ENCODE peak calls at places on chromosomes 3 and 15, in four cellular contexts. One of them, this sample, is unnamed.

GRCh38 chr15:72338617-72339321 is 18.8 kb upstream of the CELF6 start:
- DNase-seq in GM12878: no peak
- DNase-seq in endothelial cell: no peak
- DNase-seq in activated B cell treated with CpG ODN at 0.5 μM for 24 hours: no peak
- DNase-seq in this sample: no peak

GRCh38 chr3:13574798-13575451 is 26.0 kb downstream of the FBLN2 start:
- DNase-seq in activated B cell treated with CpG ODN at 0.5 μM for 24 hours: no peak
- DNase-seq in GM12878: no peak
- DNase-seq in endothelial cell: no peak
- DNase-seq in this sample: no peak

GRCh38 chr3:14925729-14926591 is 21.4 kb upstream of the NR2C2 start:
- DNase-seq in endothelial cell: peak; percentile 26
- DNase-seq in GM12878: no peak
- DNase-seq in activated B cell treated with CpG ODN at 0.5 μM for 24 hours: no peak
- DNase-seq in this sample: no peak

GRCh38 chr3:181824961-181825360 is 113.2 kb downstream of the SOX2 start:
- DNase-seq in activated B cell treated with CpG ODN at 0.5 μM for 24 hours: no peak
- DNase-seq in GM12878: no peak
- DNase-seq in endothelial cell: no peak
- DNase-seq in this sample: no peak

GRCh38 chr3:94643400-94643799 is 580.5 kb downstream of the NSUN3 start:
- DNase-seq in endothelial cell: no peak
- DNase-seq in activated B cell treated with CpG ODN at 0.5 μM for 24 hours: no peak
- DNase-seq in GM12878: no peak
- DNase-seq in this sample: no peak

GRCh38 chr15:29889545-29890329 is 67.5 kb upstream of the TJP1 start:
- DNase-seq in GM12878: no peak
- DNase-seq in endothelial cell: no peak
- DNase-seq in activated B cell treated with CpG ODN at 0.5 μM for 24 hours: no peak
- DNase-seq in this sample: no peak

GRCh38 chr15:53847745-53848144 is 88.3 kb upstream of the WDR72 start:
- DNase-seq in GM12878: no peak
- DNase-seq in activated B cell treated with CpG ODN at 0.5 μM for 24 hours: no peak
- DNase-seq in endothelial cell: no peak
- DNase-seq in this sample: no peak

GRCh38 chr3:46484911-46485696 is 12.7 kb upstream of the RTP3 start:
- DNase-seq in endothelial cell: no peak
- DNase-seq in GM12878: no peak
- DNase-seq in activated B cell treated with CpG ODN at 0.5 μM for 24 hours: no peak
- DNase-seq in this sample: no peak

GRCh38 chr15:99426431-99427105 is 139.2 kb upstream of the MEF2A start:
- DNase-seq in endothelial cell: no peak
- DNase-seq in activated B cell treated with CpG ODN at 0.5 μM for 24 hours: no peak
- DNase-seq in GM12878: no peak
- DNase-seq in this sample: no peak

GRCh38 chr15:51931016-51931415 is 40.6 kb downstream of the LEO1 start:
- DNase-seq in GM12878: no peak
- DNase-seq in endothelial cell: no peak
- DNase-seq in activated B cell treated with CpG ODN at 0.5 μM for 24 hours: no peak
- DNase-seq in this sample: no peak
- TF ChIP-seq CTCF in GM12878: no peak
- TF ChIP-seq CTCF in endothelial cell: no peak
- TF ChIP-seq CTCF in activated B cell treated with CpG ODN at 0.5 μM for 24 hours: no peak
- TF ChIP-seq CTCF in this sample: no peak

DNA sequence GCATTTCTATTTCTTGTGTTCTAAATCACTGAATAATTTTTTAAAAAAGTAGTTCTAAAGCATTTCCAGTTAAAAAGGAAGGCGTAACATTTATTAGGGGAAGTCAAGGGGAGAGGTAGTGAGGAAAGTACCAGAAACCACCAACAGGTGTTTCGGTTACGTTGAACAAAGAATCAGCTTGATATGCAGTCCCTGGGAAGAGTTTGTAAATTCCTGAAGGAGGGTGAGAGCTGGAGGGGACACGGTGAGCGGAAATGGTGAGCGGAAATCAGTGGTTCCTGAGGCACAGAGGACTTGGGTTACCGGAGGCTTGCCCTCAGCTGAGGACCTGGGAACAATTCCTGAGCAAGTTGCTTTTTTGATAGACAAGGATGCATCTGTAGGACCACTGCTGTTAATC is 17.8 kb downstream of the MAP2K1 start:
- DNase-seq in endothelial cell: peak; percentile 68
- DNase-seq in GM12878: no peak
- DNase-seq in activated B cell treated with CpG ODN at 0.5 μM for 24 hours: no peak
- DNase-seq in this sample: no peak
- TF ChIP-seq CTCF in endothelial cell: peak; percentile 60
- TF ChIP-seq CTCF in GM12878: peak; percentile 26
- TF ChIP-seq CTCF in activated B cell treated with CpG ODN at 0.5 μM for 24 hours: no peak
- TF ChIP-seq CTCF in this sample: peak; percentile 60

GRCh38 chr3:16319307-16319706 is 54.3 kb downstream of the OXNAD1 start:
- DNase-seq in GM12878: no peak
- DNase-seq in activated B cell treated with CpG ODN at 0.5 μM for 24 hours: no peak
- DNase-seq in endothelial cell: peak; percentile 25
- DNase-seq in this sample: no peak
- TF ChIP-seq CTCF in GM12878: peak; percentile 40
- TF ChIP-seq CTCF in activated B cell treated with CpG ODN at 0.5 μM for 24 hours: no peak
- TF ChIP-seq CTCF in endothelial cell: peak; percentile 35
- TF ChIP-seq CTCF in this sample: peak; percentile 56

GRCh38 chr15:88613074-88613944 is 7.8 kb upstream of the AEN start:
- DNase-seq in GM12878: no peak
- DNase-seq in activated B cell treated with CpG ODN at 0.5 μM for 24 hours: no peak
- DNase-seq in endothelial cell: no peak
- DNase-seq in this sample: no peak
- TF ChIP-seq CTCF in GM12878: no peak
- TF ChIP-seq CTCF in activated B cell treated with CpG ODN at 0.5 μM for 24 hours: no peak
- TF ChIP-seq CTCF in endothelial cell: no peak
- TF ChIP-seq CTCF in this sample: no peak